ENCODE peak calls at places on chromosomes 11 and 22, in four cellular contexts. U is IMR-90, S is H1, L is mesendoderm. I is an unnamed sample. For H3K27me3, the result is how much of the 10 kb centered on the place peaks cover.

GRCh38 chr11:64801591-64802369 is 1.2 kb downstream of the MAP4K2 start:
- DNase-seq in U (no peak), S (no peak), L (no peak), I (peak)

GRCh38 chr11:2552202-2552601 is 107.4 kb downstream of the KCNQ1 start:
- DNase-seq in U (no peak), S (no peak), L (no peak), I (no peak)

GRCh38 chr11:121466063-121466794 is 13.5 kb upstream of the SORL1-AS1 start:
- DNase-seq in U (peak), S (peak), L (peak), I (peak)

GRCh38 chr11:116173506-116173905 is 599.3 kb downstream of the BUD13 start:
- DNase-seq in U (no peak), S (no peak), L (no peak), I (no peak)

GRCh38 chr11:32435947-32436750 is 810 bp upstream of the WT1 start:
- DNase-seq in U (no peak), S (no peak), L (peak), I (no peak)

GRCh38 chr22:45877651-45878050 is 99.3 kb downstream of the WNT7B start:
- DNase-seq in U (no peak), S (no peak), L (no peak), I (no peak)

GRCh38 chr11:11391796-11392195 is 38.7 kb upstream of the CSNK2A3 start:
- DNase-seq in U (peak), S (no peak), L (no peak), I (no peak)

GRCh38 chr11:20873054-20873453 is 203.7 kb downstream of the NELL1 start:
- DNase-seq in U (no peak), S (peak), L (peak), I (peak)

GRCh38 chr22:38638734-38639133 is 17.5 kb downstream of the FAM227A start:
- DNase-seq in U (peak), S (no peak), L (no peak), I (no peak)

GRCh38 chr11:129639300-129639699 is 176.3 kb upstream of the TMEM45B start:
- DNase-seq in U (peak), S (no peak), L (no peak), I (no peak)

GRCh38 chr11:9859491-9860305 is 195.8 kb downstream of the SWAP70 start:
- DNase-seq in U (peak), S (no peak), L (no peak), I (no peak)

GRCh38 chr11:130457909-130458729 is 9.7 kb downstream of the ADAMTS15 start:
- DNase-seq in U (no peak), S (no peak), L (no peak), I (no peak)

GRCh38 chr11:35619754-35620640 is 1.7 kb downstream of the FJX1 start:
- DNase-seq in U (peak), S (no peak), L (peak), I (peak)

GRCh38 chr22:41619979-41620645 is 731 bp downstream of the DESI1 start:
- DNase-seq in U (no peak), S (no peak), L (peak), I (peak)

GRCh38 chr11:62548545-62549335 is 2.1 kb upstream of the AHNAK start:
- DNase-seq in U (no peak), S (no peak), L (no peak), I (no peak)

GRCh38 chr22:50548046-50548912 is 2.6 kb downstream of the KLHDC7B start:
- DNase-seq in U (no peak), S (no peak), L (no peak), I (no peak)

GRCh38 chr11:60891103-60891741 is 15.2 kb downstream of the PRPF19 start:
- DNase-seq in U (peak), S (no peak), L (no peak), I (no peak)

GRCh38 chr22:22888509-22889353 is 1.1 kb downstream of the IGLL5 start:
- DNase-seq in U (no peak), S (no peak), L (no peak), I (no peak)

GRCh38 chr22:37581534-37581933 is 1.6 kb upstream of the LGALS2 start:
- DNase-seq in U (no peak), S (no peak), L (no peak), I (no peak)

GRCh38 chr11:10550503-10550902 is 9.5 kb upstream of the RNF141 start:
- DNase-seq in U (peak), S (no peak), L (no peak), I (no peak)

GRCh38 chr22:46536559-46537220 is 730 bp downstream of the CELSR1 start:
- DNase-seq in U (no peak), S (no peak), L (peak), I (no peak)

GRCh38 chr22:32652609-32653008 is 148.9 kb upstream of the TIMP3 start:
- DNase-seq in U (no peak), S (no peak), L (no peak), I (no peak)

GRCh38 chr22:36599771-36600170 is 70.8 kb upstream of the EIF3D start:
- DNase-seq in U (no peak), S (no peak), L (no peak), I (no peak)

GRCh38 chr22:41976070-41976901 is 7.0 kb downstream of the SEPTIN3 start:
- DNase-seq in U (no peak), S (no peak), L (no peak), I (no peak)

GRCh38 chr22:35811670-35812069 is 94.0 kb downstream of the APOL5 start:
- DNase-seq in U (no peak), S (no peak), L (no peak), I (no peak)

GRCh38 chr11:128691802-128692749 is 1.8 kb upstream of the FLI1 start:
- DNase-seq in U (no peak), S (no peak), L (peak), I (peak)

GRCh38 chr11:44728491-44728910 is 1.7 kb downstream of the TSPAN18 start:
- DNase-seq in U (no peak), S (no peak), L (peak), I (peak)
- H3K27me3 ChIP-seq in U (half or more), S (half or more), L (under half), I (under half)

DNA sequence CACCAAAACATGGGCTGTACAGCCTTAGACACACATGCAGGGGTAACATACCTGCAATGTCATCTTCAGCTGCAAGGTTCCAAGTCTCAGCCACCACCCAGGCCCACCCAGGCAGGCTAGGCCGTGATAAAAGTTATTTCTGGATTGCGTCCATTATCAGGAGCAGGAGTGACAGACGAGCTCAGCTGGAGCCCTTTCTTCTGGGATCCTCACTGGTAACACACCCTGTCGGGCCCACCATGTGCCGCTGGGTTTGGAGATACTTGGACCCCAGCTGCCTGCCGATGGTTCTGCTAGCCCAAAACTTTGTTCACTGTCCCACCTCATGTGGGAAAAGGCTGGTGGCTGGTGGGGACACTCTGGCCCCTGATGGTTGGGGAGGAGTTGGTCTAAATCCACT is 24.8 kb downstream of the TMPRSS5 start:
- DNase-seq in U (no peak), S (no peak), L (peak), I (no peak)
- H4K5ac ChIP-seq in U (no peak), S (no peak), L (no peak), I (no peak)

DNA sequence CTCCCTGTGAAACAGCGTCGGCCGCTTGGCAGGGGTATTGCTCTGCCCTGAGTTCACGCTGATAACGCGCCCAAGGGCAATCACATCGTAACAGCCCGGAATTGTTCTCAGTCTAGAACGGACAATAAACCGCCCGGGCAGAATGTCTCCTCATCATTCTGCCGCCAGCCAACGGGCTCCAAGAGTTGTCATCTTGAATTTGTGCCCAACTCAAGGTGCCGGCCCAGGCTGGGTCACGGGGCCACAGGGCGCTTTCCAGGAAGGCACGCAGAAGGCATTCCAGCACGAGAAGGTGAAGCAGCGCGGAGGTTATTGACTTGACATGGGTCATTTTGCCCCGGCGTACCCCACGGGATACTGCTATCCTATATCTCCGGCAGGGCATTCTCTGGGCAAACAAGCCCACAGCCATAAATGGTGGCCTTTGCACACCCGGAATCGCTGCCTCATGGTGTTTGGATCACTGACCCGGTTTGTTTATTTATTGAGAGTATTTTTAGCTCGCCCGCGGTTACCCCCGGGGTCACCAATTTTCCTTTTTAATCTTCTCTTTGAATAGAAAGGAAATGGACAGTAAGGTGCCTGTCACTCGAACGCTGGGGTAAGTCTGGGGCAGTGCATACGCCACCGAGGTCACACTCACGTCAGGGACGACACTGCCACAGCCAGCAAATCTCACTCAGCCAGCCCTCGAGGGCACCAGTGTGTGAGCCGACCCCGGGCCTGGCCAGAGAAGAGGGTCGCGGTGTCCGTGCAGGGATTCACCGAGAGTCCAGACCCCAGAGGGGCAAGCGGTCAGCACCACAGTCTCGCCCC is 72.4 kb upstream of the FGF3 start:
- DNase-seq in U (peak), S (no peak), L (no peak), I (no peak)
- H3K27me3 ChIP-seq in U (under half), S (under half), L (under half), I (under half)

DNA sequence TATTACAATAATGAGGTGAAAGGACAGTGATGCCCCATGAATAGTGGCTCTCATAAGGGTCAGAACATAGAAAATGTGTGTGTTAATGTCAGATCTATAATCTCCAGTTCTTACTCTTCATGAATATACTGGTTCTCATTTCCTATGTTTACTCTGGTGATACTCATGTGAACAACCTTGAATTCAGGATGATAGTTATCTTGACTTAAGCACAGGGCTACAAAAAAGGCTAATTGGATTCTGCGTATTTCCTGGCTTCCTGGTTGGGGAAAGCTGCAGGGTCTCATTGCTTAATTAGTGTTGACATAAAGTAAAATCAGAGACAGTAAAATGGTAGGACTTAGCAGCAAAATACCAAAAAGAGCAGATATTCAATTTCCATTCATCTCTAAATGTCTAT is 1316.8 kb upstream of the RAG2 start:
- DNase-seq in U (no peak), S (no peak), L (no peak), I (no peak)
- H4K5ac ChIP-seq in U (no peak), S (no peak), L (no peak), I (no peak)